ENCODE peak calls at places on chromosomes 3 and 15, in six cellular contexts. Y, V, J, K, I and E are unnamed samples.

GRCh38 chr3:97278506-97278905 is 464.1 kb downstream of the EPHA6 start:
- DNase-seq in Y (no peak), V (no peak), J (peak), K (no peak), I (no peak), E (no peak)

GRCh38 chr3:11391930-11392688 is 119.9 kb downstream of the ATG7 start:
- DNase-seq in Y (no peak), V (peak), J (no peak), K (no peak), I (peak), E (peak)

GRCh38 chr3:161171639-161172552 is 49.2 kb upstream of the NMD3 start:
- DNase-seq in Y (no peak), V (peak), J (no peak), K (no peak), I (no peak), E (no peak)

GRCh38 chr3:134144694-134145093 is 106.0 kb downstream of the RYK start:
- DNase-seq in Y (no peak), V (no peak), J (no peak), K (no peak), I (no peak), E (no peak)

GRCh38 chr3:153621988-153622387 is 460.0 kb downstream of the RAP2B start:
- DNase-seq in Y (no peak), V (peak), J (peak), K (no peak), I (no peak), E (no peak)

GRCh38 chr3:153980252-153980590 is 141.0 kb upstream of the ARHGEF26 start:
- DNase-seq in Y (peak), V (peak), J (peak), K (peak), I (no peak), E (no peak)

GRCh38 chr3:86420990-86421739 is 569.8 kb downstream of the VGLL3 start:
- DNase-seq in Y (peak), V (no peak), J (no peak), K (no peak), I (no peak), E (no peak)

GRCh38 chr15:38563723-38564519 is 693 bp downstream of the RASGRP1 start:
- DNase-seq in Y (peak), V (peak), J (peak), K (peak), I (peak), E (no peak)

GRCh38 chr3:94001825-94002495 is 22.0 kb downstream of the ARL13B start:
- DNase-seq in Y (no peak), V (no peak), J (no peak), K (no peak), I (no peak), E (no peak)

GRCh38 chr15:27574541-27575054 is 524.5 kb downstream of the OCA2 start:
- DNase-seq in Y (no peak), V (no peak), J (no peak), K (no peak), I (no peak), E (no peak)

GRCh38 chr3:32934150-32934742 is 17.2 kb upstream of the CCR4 start:
- DNase-seq in Y (peak), V (peak), J (no peak), K (peak), I (peak), E (no peak)

GRCh38 chr15:90037961-90038633 is 37.0 kb downstream of the ZNF710 start:
- DNase-seq in Y (no peak), V (peak), J (no peak), K (peak), I (no peak), E (no peak)

GRCh38 chr15:45849136-45849535 is 214.3 kb downstream of the SQOR start:
- DNase-seq in Y (no peak), V (no peak), J (no peak), K (no peak), I (no peak), E (no peak)

GRCh38 chr3:121624147-121624852 is 31.1 kb downstream of the FBXO40 start:
- DNase-seq in Y (no peak), V (no peak), J (no peak), K (no peak), I (no peak), E (no peak)

GRCh38 chr3:101279765-101280385 is 40.5 kb downstream of the IMPG2 start:
- DNase-seq in Y (no peak), V (peak), J (peak), K (no peak), I (no peak), E (no peak)

GRCh38 chr3:163916596-163917560 is 1161.4 kb downstream of the SI start:
- DNase-seq in Y (no peak), V (no peak), J (no peak), K (no peak), I (no peak), E (no peak)

GRCh38 chr3:48243886-48244285 is 3.0 kb downstream of the ZNF589 start:
- DNase-seq in Y (no peak), V (no peak), J (no peak), K (peak), I (no peak), E (no peak)

GRCh38 chr3:158801696-158802398 is at the start of gene MFSD1:
- DNase-seq in Y (peak), V (peak), J (peak), K (peak), I (peak), E (peak)

GRCh38 chr3:185764168-185764988 is 60.5 kb downstream of the IGF2BP2 start:
- DNase-seq in Y (no peak), V (peak), J (no peak), K (no peak), I (peak), E (no peak)

GRCh38 chr15:46080018-46080417 is 445.2 kb downstream of the SQOR start:
- DNase-seq in Y (peak), V (no peak), J (no peak), K (no peak), I (peak), E (no peak)

GRCh38 chr3:30659270-30660127 is 53.1 kb downstream of the TGFBR2 start:
- DNase-seq in Y (no peak), V (peak), J (peak), K (no peak), I (peak), E (peak)

GRCh38 chr3:84904819-84905555 is 53.8 kb upstream of the CADM2 start:
- DNase-seq in Y (peak), V (no peak), J (no peak), K (no peak), I (no peak), E (no peak)

GRCh38 chr15:32717290-32718081 is at the start of gene GREM1:
- DNase-seq in Y (peak), V (no peak), J (no peak), K (peak), I (peak), E (peak)

GRCh38 chr15:74156018-74156417 is 17.5 kb upstream of the ISLR start:
- DNase-seq in Y (no peak), V (no peak), J (no peak), K (no peak), I (no peak), E (no peak)

GRCh38 chr3:17041009-17041408 is 156.3 kb downstream of the PLCL2 start:
- DNase-seq in Y (no peak), V (no peak), J (peak), K (no peak), I (peak), E (no peak)

GRCh38 chr15:85730001-85730820 is 64.5 kb downstream of the KLHL25 start:
- DNase-seq in Y (no peak), V (peak), J (peak), K (peak), I (peak), E (no peak)

GRCh38 chr3:29065211-29065785 is 215.6 kb upstream of the RBMS3 start:
- DNase-seq in Y (peak), V (peak), J (peak), K (peak), I (peak), E (peak)

GRCh38 chr15:55999635-56000034 is 6.2 kb upstream of the NEDD4 start:
- DNase-seq in Y (no peak), V (peak), J (peak), K (no peak), I (no peak), E (no peak)

GRCh38 chr3:79367803-79368202 is 400.0 kb downstream of the ROBO1 start:
- DNase-seq in Y (no peak), V (peak), J (peak), K (no peak), I (no peak), E (no peak)

GRCh38 chr3:184480831-184481230 is 80.8 kb upstream of the EPHB3 start:
- DNase-seq in Y (no peak), V (no peak), J (no peak), K (no peak), I (no peak), E (no peak)

GRCh38 chr3:31493187-31493586 is 39.5 kb upstream of the STT3B start:
- DNase-seq in Y (no peak), V (no peak), J (no peak), K (no peak), I (no peak), E (no peak)

GRCh38 chr3:187747506-187747905 is 2.2 kb upstream of the BCL6 start:
- DNase-seq in Y (no peak), V (no peak), J (no peak), K (no peak), I (no peak), E (no peak)

GRCh38 chr3:134253475-134254231 is 3.0 kb upstream of the RYK start:
- DNase-seq in Y (no peak), V (no peak), J (no peak), K (no peak), I (no peak), E (no peak)

GRCh38 chr15:57640935-57641682 is 49.4 kb downstream of the MYZAP start:
- DNase-seq in Y (peak), V (peak), J (peak), K (no peak), I (peak), E (peak)

GRCh38 chr3:27681249-27681748 is 40.8 kb downstream of the EOMES start:
- DNase-seq in Y (no peak), V (peak), J (peak), K (no peak), I (peak), E (peak)

GRCh38 chr3:162368377-162368776 is 871.8 kb downstream of the OTOL1 start:
- DNase-seq in Y (no peak), V (no peak), J (no peak), K (no peak), I (no peak), E (no peak)

GRCh38 chr3:52891164-52891563 is 6.2 kb downstream of the STIMATE start:
- DNase-seq in Y (no peak), V (no peak), J (no peak), K (no peak), I (no peak), E (no peak)

GRCh38 chr15:43133429-43134156 is at the start of gene TMEM62:
- DNase-seq in Y (peak), V (peak), J (peak), K (peak), I (peak), E (peak)

GRCh38 chr3:118675305-118675704 is 359.3 kb downstream of the IGSF11 start:
- DNase-seq in Y (no peak), V (no peak), J (no peak), K (no peak), I (no peak), E (no peak)

GRCh38 chr3:169574531-169574930 is 89.0 kb downstream of the MECOM start:
- DNase-seq in Y (no peak), V (no peak), J (no peak), K (no peak), I (no peak), E (no peak)

DNA sequence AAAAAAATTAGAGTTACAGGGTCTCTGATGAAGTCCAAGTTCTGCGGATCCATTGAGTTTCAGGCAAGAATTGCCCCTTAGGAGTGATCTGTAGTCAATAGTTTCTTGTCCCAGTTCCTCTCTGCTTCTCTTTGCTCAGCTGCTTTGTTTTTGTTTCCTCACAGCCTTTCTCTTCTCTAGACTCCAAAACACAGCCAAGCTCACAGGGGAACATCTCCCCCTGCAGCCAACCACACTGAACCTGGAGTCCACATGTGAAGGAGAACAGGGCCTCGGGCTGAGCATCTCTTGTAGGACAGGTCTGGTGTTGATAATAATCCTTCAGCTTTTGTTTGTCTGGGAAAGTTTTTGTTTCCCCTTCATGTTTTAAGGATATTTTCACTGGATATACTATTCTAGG is 202.6 kb upstream of the ATP10A start:
- DNase-seq in Y (no peak), V (no peak), J (no peak), K (no peak), I (no peak), E (no peak)
- TF ChIP-seq CTCF in Y (no peak), V (no peak), J (no peak), K (no peak), I (no peak), E (no peak)

DNA sequence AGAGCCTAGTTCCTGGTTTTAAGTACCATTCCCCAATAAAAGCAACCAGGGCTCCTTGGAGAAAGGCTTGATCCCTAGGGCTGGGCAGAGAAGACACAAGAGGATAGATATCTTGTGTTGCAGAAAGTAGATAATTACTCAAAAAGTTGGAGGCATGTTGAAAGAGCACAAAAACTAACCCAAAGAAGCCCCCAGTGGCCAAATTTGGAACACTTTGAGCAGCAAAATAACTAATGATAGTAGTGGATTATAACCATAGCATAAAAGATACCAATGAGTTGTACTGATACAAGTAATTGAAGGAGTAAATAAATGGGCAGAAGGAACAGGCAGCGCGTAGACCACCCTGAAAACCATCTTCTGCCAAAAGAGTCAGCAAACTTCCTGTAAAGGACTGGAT is 12.0 kb downstream of the EXOSC7 start:
- DNase-seq in Y (no peak), V (no peak), J (no peak), K (no peak), I (no peak), E (no peak)
- TF ChIP-seq CTCF in Y (no peak), V (peak), J (peak), K (peak), I (peak), E (peak)

GRCh38 chr3:141303481-141304223 is 64.7 kb upstream of the ZBTB38 start:
- DNase-seq in Y (peak), V (peak), J (peak), K (peak), I (peak), E (peak)

GRCh38 chr3:141306276-141306675 is 62.0 kb upstream of the ZBTB38 start:
- DNase-seq in Y (no peak), V (no peak), J (no peak), K (no peak), I (no peak), E (no peak)

GRCh38 chr3:141306922-141307321 is 61.4 kb upstream of the ZBTB38 start:
- DNase-seq in Y (no peak), V (no peak), J (peak), K (no peak), I (no peak), E (no peak)

GRCh38 chr3:141305436-141305835 is 62.9 kb upstream of the ZBTB38 start:
- DNase-seq in Y (no peak), V (no peak), J (peak), K (no peak), I (peak), E (peak)

GRCh38 chr3:141302364-141303141 is 65.8 kb upstream of the ZBTB38 start:
- DNase-seq in Y (no peak), V (peak), J (peak), K (no peak), I (peak), E (peak)
- TF ChIP-seq CTCF in Y (no peak), V (no peak), J (peak), K (no peak), I (peak), E (peak)

GRCh38 chr3:15527031-15527459 is 5.5 kb upstream of the COLQ start:
- DNase-seq in Y (peak), V (no peak), J (no peak), K (no peak), I (no peak), E (no peak)
- TF ChIP-seq CTCF in Y (peak), V (no peak), J (peak), K (no peak), I (no peak), E (peak)

DNA sequence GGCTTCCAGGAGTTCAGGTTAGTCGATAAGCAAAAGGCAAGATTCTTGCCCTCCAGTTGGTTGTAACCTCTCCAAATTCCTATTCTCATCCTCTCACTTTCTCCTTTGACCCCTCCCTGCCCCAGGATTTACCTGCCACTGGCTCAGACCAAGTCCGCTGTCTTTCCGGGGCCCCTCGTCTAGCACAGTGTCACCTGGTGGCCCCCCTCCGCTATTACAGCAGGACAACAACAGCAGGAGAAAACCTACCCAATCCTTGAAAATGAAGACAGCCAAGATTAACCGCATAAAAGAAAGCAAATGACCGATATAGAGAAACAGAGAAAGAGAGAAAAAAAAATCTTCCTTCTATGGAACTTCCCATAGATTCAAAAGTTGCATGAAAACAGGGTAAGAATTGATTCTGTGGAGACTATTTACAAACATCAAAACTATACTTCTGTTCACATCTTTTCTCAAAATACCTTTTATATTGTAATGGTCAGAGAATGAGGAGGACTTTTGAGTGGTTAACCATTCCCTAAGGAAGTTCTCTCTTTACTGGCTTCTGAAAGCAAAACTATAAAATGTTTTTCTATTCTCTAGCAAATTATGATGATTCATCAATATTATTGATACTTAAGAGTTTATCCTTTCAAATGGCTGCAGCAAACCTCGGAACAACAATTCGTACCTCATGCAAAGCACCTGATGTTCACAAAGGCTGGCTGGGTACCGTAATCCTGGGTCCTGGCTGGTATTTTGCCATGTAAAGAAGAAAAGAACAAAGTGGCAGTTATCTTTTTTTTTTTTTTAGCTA is 10.0 kb upstream of the ST8SIA2 start:
- DNase-seq in Y (peak), V (no peak), J (no peak), K (no peak), I (peak), E (no peak)
- TF ChIP-seq CTCF in Y (peak), V (peak), J (peak), K (peak), I (peak), E (peak)

DNA sequence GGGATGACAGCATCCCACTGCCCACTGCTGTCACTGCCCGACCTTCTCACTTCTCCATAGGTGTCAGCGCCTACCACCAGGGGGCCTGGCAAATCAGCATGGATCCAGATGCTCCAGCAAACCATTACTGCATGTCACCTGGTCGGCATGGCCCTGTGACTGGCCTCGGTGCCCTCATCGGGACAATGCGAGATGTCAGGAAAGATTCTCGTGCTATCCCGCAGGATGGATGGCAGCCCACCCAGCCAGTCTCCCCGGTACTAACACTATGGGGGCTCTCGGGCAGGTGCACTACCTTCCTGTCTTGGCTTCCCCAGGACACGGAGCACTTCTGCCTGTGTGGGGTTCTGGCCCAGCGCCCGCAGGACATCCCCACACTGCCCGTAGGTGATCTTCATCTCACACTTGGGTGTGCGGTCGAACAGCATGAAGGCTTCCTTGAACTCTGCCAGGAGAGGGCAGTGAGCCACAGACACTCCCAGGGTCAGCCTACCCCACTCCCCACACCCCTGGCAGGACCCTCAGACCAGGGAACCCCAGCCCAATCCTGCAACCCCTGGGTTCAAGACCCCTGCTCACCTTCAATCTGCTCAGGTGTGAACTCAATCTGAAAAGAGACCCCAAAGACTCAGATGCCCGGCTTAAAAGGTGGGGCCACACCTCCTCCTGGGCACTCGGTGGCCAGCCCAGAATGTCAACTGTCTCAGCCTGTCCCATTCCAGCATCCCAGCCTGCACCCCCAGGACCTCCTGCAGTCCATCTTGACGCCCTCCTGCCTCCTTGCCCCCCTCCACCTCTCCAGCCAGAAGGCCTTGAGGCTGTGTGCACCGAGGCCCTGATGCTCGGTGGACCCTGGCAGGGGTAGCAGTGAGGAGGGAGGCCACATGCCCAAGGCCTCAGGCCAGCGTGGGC is 2.6 kb downstream of the MYL3 start:
- DNase-seq in Y (peak), V (no peak), J (no peak), K (peak), I (no peak), E (no peak)
- TF ChIP-seq CTCF in Y (peak), V (peak), J (peak), K (peak), I (peak), E (peak)